ENCODE peak calls at places on chromosomes 5 and 9, in five cellular contexts. One of them, this sample, is unnamed.
A peak's percentile ranks its signal among the peaks of the same experiment; 100 is the strongest.

GRCh38 chr5:132763369-132764036 is 13.5 kb downstream of the SEPTIN8 start:
- DNase-seq in HCT116: no peak
- DNase-seq in GM06990: no peak
- DNase-seq in fibroblast of pulmonary artery: no peak
- DNase-seq in neural progenitor cell: no peak
- DNase-seq in this sample: no peak

GRCh38 chr5:39399135-39400036 is 25.4 kb downstream of the DAB2 start:
- DNase-seq in HCT116: peak; percentile 32
- DNase-seq in GM06990: no peak
- DNase-seq in fibroblast of pulmonary artery: peak; percentile 99
- DNase-seq in neural progenitor cell: no peak
- DNase-seq in this sample: peak; percentile 93

GRCh38 chr5:151483647-151484046 is 36.2 kb downstream of the SLC36A1 start:
- DNase-seq in HCT116: no peak
- DNase-seq in GM06990: no peak
- DNase-seq in fibroblast of pulmonary artery: no peak
- DNase-seq in neural progenitor cell: no peak
- DNase-seq in this sample: no peak

GRCh38 chr5:139593716-139594319 is 32.7 kb downstream of the UBE2D2 start:
- DNase-seq in HCT116: peak; percentile 21
- DNase-seq in GM06990: no peak
- DNase-seq in fibroblast of pulmonary artery: peak; percentile 57
- DNase-seq in neural progenitor cell: no peak
- DNase-seq in this sample: no peak

GRCh38 chr9:122904466-122904822 is 715 bp downstream of the RC3H2 start:
- DNase-seq in HCT116: no peak
- DNase-seq in GM06990: no peak
- DNase-seq in fibroblast of pulmonary artery: peak; percentile 39
- DNase-seq in neural progenitor cell: peak; percentile 86
- DNase-seq in this sample: no peak

GRCh38 chr5:171149772-171150171 is 159.3 kb upstream of the TLX3 start:
- DNase-seq in HCT116: no peak
- DNase-seq in GM06990: no peak
- DNase-seq in fibroblast of pulmonary artery: no peak
- DNase-seq in neural progenitor cell: no peak
- DNase-seq in this sample: no peak

GRCh38 chr9:135743021-135743420 is 41.0 kb downstream of the KCNT1 start:
- DNase-seq in HCT116: no peak
- DNase-seq in GM06990: no peak
- DNase-seq in fibroblast of pulmonary artery: no peak
- DNase-seq in neural progenitor cell: no peak
- DNase-seq in this sample: no peak

GRCh38 chr5:77080905-77081304 is 6.2 kb downstream of the ZBED3 start:
- DNase-seq in HCT116: no peak
- DNase-seq in GM06990: no peak
- DNase-seq in fibroblast of pulmonary artery: no peak
- DNase-seq in neural progenitor cell: no peak
- DNase-seq in this sample: no peak

GRCh38 chr9:129323376-129323998 is 145.4 kb upstream of the IER5L start:
- DNase-seq in HCT116: no peak
- DNase-seq in GM06990: no peak
- DNase-seq in fibroblast of pulmonary artery: no peak
- DNase-seq in neural progenitor cell: no peak
- DNase-seq in this sample: no peak

GRCh38 chr5:61637566-61637965 is 305.5 kb downstream of the ZSWIM6 start:
- DNase-seq in HCT116: no peak
- DNase-seq in GM06990: no peak
- DNase-seq in fibroblast of pulmonary artery: no peak
- DNase-seq in neural progenitor cell: peak; percentile 62
- DNase-seq in this sample: no peak

GRCh38 chr5:61638476-61638875 is 306.4 kb downstream of the ZSWIM6 start:
- DNase-seq in HCT116: no peak
- DNase-seq in GM06990: no peak
- DNase-seq in fibroblast of pulmonary artery: no peak
- DNase-seq in neural progenitor cell: no peak
- DNase-seq in this sample: no peak

GRCh38 chr5:61640631-61641030 is 308.6 kb downstream of the ZSWIM6 start:
- DNase-seq in HCT116: no peak
- DNase-seq in GM06990: no peak
- DNase-seq in fibroblast of pulmonary artery: peak; percentile 64
- DNase-seq in neural progenitor cell: no peak
- DNase-seq in this sample: no peak

DNA sequence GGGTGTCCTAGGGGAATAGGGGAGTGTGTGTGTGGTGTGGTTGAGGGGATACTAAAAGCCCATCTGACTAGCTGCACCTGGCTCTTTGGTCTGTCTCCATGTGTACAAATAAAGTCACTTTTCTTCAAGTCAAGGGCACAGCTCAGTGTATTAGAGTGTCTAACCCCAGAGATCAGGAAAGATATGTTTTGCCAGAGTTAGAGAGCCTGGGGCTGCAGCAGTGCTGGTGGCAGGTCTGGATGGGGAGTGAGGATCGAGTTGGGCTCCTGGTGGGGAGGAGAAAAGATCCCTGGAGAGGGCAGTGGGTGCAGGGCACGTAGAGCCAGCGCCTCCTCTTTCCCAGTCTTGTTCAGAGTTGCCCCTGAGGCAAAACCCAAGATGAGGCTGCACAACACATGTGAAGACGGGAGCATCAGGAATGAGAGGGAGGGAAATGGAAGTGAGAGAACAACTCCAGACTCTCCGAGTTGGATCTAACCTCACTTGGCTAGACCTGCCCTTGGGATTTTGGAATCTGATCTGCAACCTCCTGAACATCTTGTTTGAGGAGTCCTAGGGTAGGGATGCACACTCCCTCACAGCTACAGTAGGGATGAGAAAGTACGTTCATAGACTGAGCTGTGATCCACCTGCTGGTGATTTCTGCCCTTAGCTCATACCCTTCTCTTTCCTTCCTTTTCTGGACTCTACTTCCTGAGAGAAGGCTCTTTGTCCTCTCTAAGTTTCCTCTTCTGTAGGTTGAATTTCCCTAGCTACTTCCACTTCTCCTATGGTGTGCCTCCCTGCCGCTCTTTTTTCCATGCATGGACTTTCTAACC is 309.9 kb downstream of the ZSWIM6 start:
- DNase-seq in HCT116: no peak
- DNase-seq in GM06990: no peak
- DNase-seq in fibroblast of pulmonary artery: no peak
- DNase-seq in neural progenitor cell: no peak
- DNase-seq in this sample: no peak
- TF ChIP-seq CTCF in HCT116: no peak
- TF ChIP-seq CTCF in GM06990: peak; percentile 10
- TF ChIP-seq CTCF in fibroblast of pulmonary artery: no peak
- TF ChIP-seq CTCF in neural progenitor cell: peak; percentile 14
- TF ChIP-seq CTCF in this sample: peak; percentile 31

GRCh38 chr5:159207616-159208507 is 1.5 kb downstream of the RNF145 start:
- DNase-seq in HCT116: peak; percentile 33
- DNase-seq in GM06990: peak; percentile 79
- DNase-seq in fibroblast of pulmonary artery: peak; percentile 79
- DNase-seq in neural progenitor cell: peak; percentile 89
- DNase-seq in this sample: peak; percentile 22
- TF ChIP-seq CTCF in HCT116: no peak
- TF ChIP-seq CTCF in GM06990: no peak
- TF ChIP-seq CTCF in fibroblast of pulmonary artery: no peak
- TF ChIP-seq CTCF in neural progenitor cell: peak; percentile 11
- TF ChIP-seq CTCF in this sample: no peak

GRCh38 chr9:112744177-112744576 is 6.4 kb upstream of the SNX30 start:
- DNase-seq in HCT116: no peak
- DNase-seq in GM06990: no peak
- DNase-seq in fibroblast of pulmonary artery: peak; percentile 73
- DNase-seq in neural progenitor cell: no peak
- DNase-seq in this sample: no peak
- TF ChIP-seq CTCF in HCT116: no peak
- TF ChIP-seq CTCF in GM06990: no peak
- TF ChIP-seq CTCF in fibroblast of pulmonary artery: no peak
- TF ChIP-seq CTCF in neural progenitor cell: no peak
- TF ChIP-seq CTCF in this sample: no peak

DNA sequence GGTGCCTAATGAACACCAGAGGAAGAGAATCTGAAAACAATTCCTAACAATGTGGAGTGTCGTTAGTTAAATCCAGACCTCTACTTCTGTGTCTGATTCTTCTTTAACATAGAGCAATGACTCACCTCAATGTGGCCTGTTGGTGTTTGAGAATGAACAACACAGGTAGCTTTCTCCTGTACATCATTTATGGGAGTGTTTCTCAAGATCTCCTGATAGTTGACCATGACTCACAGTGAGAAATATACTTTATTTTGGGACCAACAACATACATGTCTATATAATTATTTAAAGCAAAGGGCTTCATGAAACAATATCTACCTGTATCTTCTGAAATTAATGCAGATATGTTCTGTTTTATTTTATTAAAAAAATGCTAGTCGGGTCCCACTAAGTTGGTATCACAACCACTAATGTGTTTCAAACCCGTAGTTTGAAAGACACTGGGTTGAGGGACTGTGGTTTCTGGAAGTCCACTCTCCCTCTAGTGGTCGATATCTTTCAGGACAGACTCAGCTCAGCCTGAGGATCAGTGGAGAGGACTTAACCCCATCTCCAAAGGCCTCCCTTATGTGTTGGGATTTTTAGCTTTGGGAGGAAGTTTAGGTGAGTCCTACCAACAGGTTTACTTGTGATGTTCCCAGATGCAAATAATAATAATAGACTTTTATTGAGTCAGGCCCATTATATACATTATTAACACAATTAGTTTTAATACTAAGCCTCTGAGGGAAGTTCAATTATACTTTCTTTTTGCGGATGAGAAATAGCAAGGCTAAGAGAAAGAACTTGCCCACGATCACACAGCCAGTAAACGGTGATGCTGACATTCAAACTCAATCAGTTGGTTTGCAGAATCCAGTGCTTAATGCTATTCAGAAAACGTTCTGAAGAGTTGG is 70.0 kb upstream of the KLF9 start:
- DNase-seq in HCT116: peak; percentile 68
- DNase-seq in GM06990: no peak
- DNase-seq in fibroblast of pulmonary artery: peak; percentile 95
- DNase-seq in neural progenitor cell: peak; percentile 73
- DNase-seq in this sample: peak; percentile 60
- TF ChIP-seq CTCF in HCT116: peak; percentile 54
- TF ChIP-seq CTCF in GM06990: peak; percentile 62
- TF ChIP-seq CTCF in fibroblast of pulmonary artery: peak; percentile 93
- TF ChIP-seq CTCF in neural progenitor cell: peak; percentile 77
- TF ChIP-seq CTCF in this sample: peak; percentile 80